ENCODE peak calls at places on chromosomes 12 and 14, in five cellular contexts. R is body of pancreas, W is psoas muscle, H is sigmoid colon, D is fibroblast of lung. E is an unnamed sample. For H3K9me3, the result is how much of the 10 kb centered on the place peaks cover.

GRCh38 chr12:53208877-53209463 is 1.9 kb upstream of the ITGB7 start:
- DNase-seq in R (no peak), H (no peak), D (no peak), W (no peak), E (peak)

GRCh38 chr14:35416108-35416750 is 11.7 kb upstream of the NFKBIA start:
- DNase-seq in R (no peak), D (peak), W (no peak), H (no peak), E (no peak)

GRCh38 chr12:40315375-40315774 is 90.6 kb downstream of the LRRK2 start:
- DNase-seq in H (no peak), R (no peak), D (no peak), W (no peak), E (no peak)

GRCh38 chr12:124508323-124509096 is 58.9 kb downstream of the NCOR2 start:
- DNase-seq in W (peak), H (peak), R (no peak), D (peak), E (no peak)

GRCh38 chr12:9909724-9910123 is 22.4 kb downstream of the CLEC2A start:
- DNase-seq in R (no peak), D (no peak), W (no peak), H (no peak), E (no peak)

GRCh38 chr14:41785696-41786095 is 179.0 kb downstream of the LRFN5 start:
- DNase-seq in R (no peak), D (no peak), W (no peak), H (no peak), E (no peak)

GRCh38 chr14:61891251-61891650 is 129.0 kb downstream of the SNAPC1 start:
- DNase-seq in R (no peak), H (no peak), D (peak), W (no peak), E (no peak)

GRCh38 chr12:85279449-85280137 is 427 bp upstream of the ALX1 start:
- DNase-seq in D (peak), R (no peak), W (no peak), H (peak), E (no peak)

GRCh38 chr12:94614288-94614721 is 36.1 kb downstream of the TMCC3 start:
- DNase-seq in W (no peak), H (no peak), D (peak), R (no peak), E (no peak)

GRCh38 chr12:94879542-94879941 is 124.0 kb downstream of the NDUFA12 start:
- DNase-seq in D (no peak), H (no peak), R (no peak), W (no peak), E (no peak)

GRCh38 chr14:77582511-77582910 is 33.9 kb downstream of the SPTLC2 start:
- DNase-seq in W (no peak), D (no peak), R (no peak), H (no peak), E (no peak)

GRCh38 chr12:80293759-80294158 is 150.3 kb upstream of the PTPRQ start:
- DNase-seq in R (no peak), W (no peak), D (no peak), H (no peak), E (no peak)

GRCh38 chr12:43655586-43655985 is 103.0 kb downstream of the PUS7L start:
- DNase-seq in H (no peak), D (peak), W (no peak), R (no peak), E (no peak)

GRCh38 chr14:36834293-36834692 is 172.6 kb downstream of the PAX9 start:
- DNase-seq in R (no peak), D (no peak), H (no peak), W (no peak), E (no peak)

GRCh38 chr12:21073129-21073528 is 57.9 kb upstream of the SLCO1B1 start:
- DNase-seq in W (no peak), H (no peak), D (peak), R (no peak), E (no peak)

GRCh38 chr12:122788387-122788786 is 14.0 kb downstream of the CCDC62 start:
- DNase-seq in D (peak), W (no peak), H (no peak), R (no peak), E (no peak)

GRCh38 chr12:65741662-65742480 is 82.4 kb upstream of the HMGA2 start:
- DNase-seq in H (no peak), R (peak), W (no peak), D (peak), E (no peak)

GRCh38 chr12:65742481-65742971 is 81.8 kb upstream of the HMGA2 start:
- DNase-seq in H (no peak), R (no peak), D (peak), W (no peak), E (no peak)

GRCh38 chr12:65739606-65740005 is 84.7 kb upstream of the HMGA2 start:
- DNase-seq in W (no peak), D (no peak), H (no peak), R (no peak), E (no peak)

GRCh38 chr12:65740506-65740872 is 83.8 kb upstream of the HMGA2 start:
- DNase-seq in W (no peak), D (peak), R (no peak), H (no peak), E (no peak)

GRCh38 chr12:65740873-65741600 is 83.2 kb upstream of the HMGA2 start:
- DNase-seq in W (peak), H (peak), R (peak), D (peak), E (peak)
- TF ChIP-seq CTCF in W (no peak), H (no peak), R (no peak), D (no peak), E (no peak)

DNA sequence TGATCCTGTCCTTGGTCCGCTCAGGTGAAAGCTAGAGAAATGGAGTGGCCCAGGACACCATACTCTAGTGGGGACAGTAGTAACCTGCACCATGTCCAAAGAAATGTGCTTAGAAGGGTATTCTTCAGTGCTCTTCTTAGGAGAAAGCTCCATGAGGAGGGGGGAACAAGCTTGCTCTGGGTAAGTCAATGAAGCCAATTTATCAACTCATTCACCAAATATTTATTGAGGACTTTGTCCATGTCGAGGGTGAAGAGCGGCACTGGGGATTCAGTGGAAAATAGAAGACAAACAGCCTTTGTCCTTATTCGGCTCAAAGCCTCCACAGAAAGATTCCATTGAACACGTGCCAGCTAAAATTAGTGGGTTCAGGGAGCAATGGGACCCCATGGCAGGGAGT is 677.8 kb downstream of the BCL11B start:
- DNase-seq in D (no peak), H (no peak), R (no peak), W (no peak), E (no peak)
- H3K9me3 ChIP-seq in D (under half), H (under half), R (under half), W (under half), E (under half)

GRCh38 chr12:47438175-47438574 is 267.7 kb downstream of the RPAP3 start:
- DNase-seq in H (no peak), R (no peak), D (no peak), W (no peak), E (no peak)

GRCh38 chr12:47437570-47437969 is 268.3 kb downstream of the RPAP3 start:
- DNase-seq in R (no peak), W (no peak), H (no peak), D (no peak), E (no peak)

GRCh38 chr12:47441490-47441889 is 264.3 kb downstream of the RPAP3 start:
- DNase-seq in H (no peak), W (no peak), D (no peak), R (no peak), E (no peak)

GRCh38 chr12:47442310-47442709 is 263.5 kb downstream of the RPAP3 start:
- DNase-seq in R (no peak), D (no peak), H (no peak), W (no peak), E (no peak)
- TF ChIP-seq CTCF in R (no peak), D (no peak), H (no peak), W (no peak), E (no peak)

GRCh38 chr12:128685903-128686475 is 137.8 kb downstream of the SLC15A4 start:
- DNase-seq in R (no peak), W (no peak), H (no peak), D (no peak), E (no peak)

GRCh38 chr12:128687851-128688250 is 135.9 kb downstream of the SLC15A4 start:
- DNase-seq in H (no peak), W (no peak), D (no peak), R (no peak), E (no peak)

GRCh38 chr12:128684357-128684756 is 139.4 kb downstream of the SLC15A4 start:
- DNase-seq in W (no peak), R (no peak), D (no peak), H (no peak), E (no peak)

GRCh38 chr12:128680555-128680954 is 143.2 kb downstream of the SLC15A4 start:
- DNase-seq in D (no peak), W (no peak), H (no peak), R (no peak), E (no peak)

DNA sequence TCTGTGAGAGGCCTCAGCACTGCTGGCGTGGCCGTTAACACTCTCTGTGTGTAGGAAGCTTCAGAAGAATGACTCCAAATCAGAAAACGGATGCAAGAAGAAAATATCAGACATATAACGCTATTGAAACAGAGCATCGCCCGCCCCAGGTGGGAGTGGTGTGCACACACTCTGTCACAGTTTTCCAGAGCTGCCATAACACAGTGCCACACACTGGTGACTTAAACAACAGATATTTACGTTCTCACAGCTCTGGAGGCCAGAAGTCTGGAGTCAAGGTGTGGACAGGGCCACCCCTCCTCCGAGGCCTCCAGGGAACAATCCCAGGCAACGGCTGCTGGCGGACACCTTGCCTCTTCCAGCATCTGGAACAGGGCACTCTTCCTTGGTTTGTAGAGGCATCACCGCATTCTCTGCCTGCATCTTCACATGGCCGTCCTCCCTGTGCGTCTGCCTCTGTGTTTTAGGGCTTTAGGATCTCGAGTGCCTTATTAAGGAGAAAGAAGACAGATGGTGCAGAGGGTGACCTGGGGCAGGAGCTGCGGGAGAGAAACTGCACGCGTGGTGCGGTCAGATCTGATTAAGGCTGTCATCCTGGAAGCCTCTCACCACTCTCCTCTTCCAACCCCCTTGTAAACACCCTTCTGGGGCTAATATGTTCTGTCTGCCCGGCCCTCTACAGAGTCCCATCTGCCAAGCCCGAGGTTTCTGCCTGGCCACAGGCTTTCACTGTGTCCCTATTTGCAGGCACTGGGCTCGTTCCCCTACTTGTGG is 141.0 kb downstream of the SLC15A4 start:
- DNase-seq in H (no peak), R (no peak), W (no peak), D (no peak), E (no peak)
- H3K9me3 ChIP-seq in H (under half), R (under half), W (under half), D (under half), E (under half)

DNA sequence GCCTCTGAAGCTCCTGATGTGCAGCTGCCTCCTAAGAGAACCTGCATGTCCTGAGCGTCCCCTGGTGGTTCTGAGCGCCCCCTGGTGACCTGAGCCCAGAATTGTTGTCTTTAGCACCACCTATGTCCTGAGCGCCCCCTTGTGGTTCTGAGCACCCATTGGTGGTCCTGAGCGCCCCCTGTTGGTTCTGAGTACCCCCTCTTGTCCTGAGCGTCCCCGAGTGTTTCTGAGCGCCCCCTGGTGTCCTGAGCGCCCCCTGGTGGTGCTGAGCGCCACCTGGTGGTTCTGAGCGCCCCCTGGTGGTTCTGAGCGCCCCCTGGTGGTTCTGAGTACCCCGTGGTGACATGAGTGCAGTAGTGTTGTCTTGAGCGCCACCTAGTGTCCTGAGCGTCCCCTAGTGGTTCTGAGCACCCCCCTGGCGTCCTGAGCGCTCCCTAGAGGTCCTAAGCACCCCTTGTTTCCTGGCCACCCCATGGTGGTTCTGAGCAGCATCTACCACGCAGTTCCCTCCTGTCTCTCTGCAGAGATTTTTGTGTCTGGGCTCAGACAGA is 782.5 kb downstream of the TMEM121 start:
- DNase-seq in D (no peak), W (no peak), H (no peak), R (peak), E (peak)
- TF ChIP-seq CTCF in D (peak), W (no peak), H (no peak), R (peak), E (peak)

DNA sequence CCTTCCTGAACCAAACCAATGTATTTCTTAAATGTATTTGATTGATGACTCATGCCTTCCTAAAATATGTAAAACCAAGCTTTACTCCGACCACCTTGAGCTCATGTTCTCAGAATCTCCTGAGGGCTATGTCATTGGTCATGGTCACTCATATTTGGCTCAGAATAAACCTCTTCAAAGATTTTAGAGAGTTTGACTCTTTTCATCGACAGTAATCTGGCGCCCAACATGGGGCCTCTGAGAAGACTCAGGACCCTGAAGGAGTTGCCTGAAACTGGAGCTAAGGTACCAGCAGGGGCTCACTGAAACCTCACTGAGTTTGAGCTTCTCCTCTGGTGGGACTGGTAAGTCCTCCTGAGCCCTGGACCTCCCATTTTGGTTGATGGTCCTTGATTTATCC is 17.2 kb upstream of the PSMC1 start:
- DNase-seq in H (no peak), R (no peak), W (no peak), D (peak), E (no peak)
- H3K9me3 ChIP-seq in H (under half), R (under half), W (under half), D (under half), E (half or more)

GRCh38 chr12:23482571-23482970 is 466.9 kb downstream of the SOX5 start:
- DNase-seq in D (no peak), H (no peak), R (no peak), W (no peak), E (no peak)
- TF ChIP-seq CTCF in D (no peak), H (no peak), R (no peak), W (no peak), E (no peak)

GRCh38 chr12:57613427-57614109 is 2.3 kb downstream of the ARHGEF25 start:
- DNase-seq in R (no peak), W (peak), D (no peak), H (peak), E (no peak)
- H3K9me3 ChIP-seq in R (under half), W (under half), D (under half), H (under half), E (under half)

DNA sequence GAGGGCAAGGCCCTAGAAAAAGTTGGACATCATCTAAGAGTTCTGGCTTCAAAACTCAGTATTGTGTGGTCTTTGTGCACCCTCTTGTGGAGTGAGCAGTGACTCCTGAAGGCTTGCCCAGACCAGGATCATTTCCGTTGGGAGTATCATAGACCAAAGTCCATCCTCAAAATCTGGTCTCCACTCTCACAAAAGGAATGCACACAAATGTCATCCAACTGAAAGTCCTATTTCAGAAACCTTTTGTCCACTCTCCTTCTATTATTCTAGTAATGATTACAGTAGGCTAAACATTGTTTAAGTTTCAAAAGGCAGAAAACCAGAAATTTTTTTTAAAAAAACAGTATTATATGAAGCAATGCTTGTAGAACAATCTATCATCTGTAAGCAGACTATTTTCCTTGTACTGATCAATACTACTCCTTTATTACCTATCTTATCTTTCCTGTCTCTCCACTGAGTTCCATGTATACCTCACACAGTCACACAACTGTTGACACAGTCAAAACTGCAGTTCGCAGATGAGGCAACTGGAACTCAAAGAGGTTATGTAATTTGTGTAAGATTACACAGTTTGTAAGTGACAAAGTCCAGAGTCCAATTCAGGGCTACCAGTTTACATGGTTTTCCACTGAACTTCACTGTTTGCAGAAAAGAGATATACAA is 41.4 kb downstream of the COX16 start:
- DNase-seq in H (no peak), W (no peak), R (peak), D (peak), E (no peak)
- TF ChIP-seq CTCF in H (no peak), W (peak), R (peak), D (peak), E (no peak)

DNA sequence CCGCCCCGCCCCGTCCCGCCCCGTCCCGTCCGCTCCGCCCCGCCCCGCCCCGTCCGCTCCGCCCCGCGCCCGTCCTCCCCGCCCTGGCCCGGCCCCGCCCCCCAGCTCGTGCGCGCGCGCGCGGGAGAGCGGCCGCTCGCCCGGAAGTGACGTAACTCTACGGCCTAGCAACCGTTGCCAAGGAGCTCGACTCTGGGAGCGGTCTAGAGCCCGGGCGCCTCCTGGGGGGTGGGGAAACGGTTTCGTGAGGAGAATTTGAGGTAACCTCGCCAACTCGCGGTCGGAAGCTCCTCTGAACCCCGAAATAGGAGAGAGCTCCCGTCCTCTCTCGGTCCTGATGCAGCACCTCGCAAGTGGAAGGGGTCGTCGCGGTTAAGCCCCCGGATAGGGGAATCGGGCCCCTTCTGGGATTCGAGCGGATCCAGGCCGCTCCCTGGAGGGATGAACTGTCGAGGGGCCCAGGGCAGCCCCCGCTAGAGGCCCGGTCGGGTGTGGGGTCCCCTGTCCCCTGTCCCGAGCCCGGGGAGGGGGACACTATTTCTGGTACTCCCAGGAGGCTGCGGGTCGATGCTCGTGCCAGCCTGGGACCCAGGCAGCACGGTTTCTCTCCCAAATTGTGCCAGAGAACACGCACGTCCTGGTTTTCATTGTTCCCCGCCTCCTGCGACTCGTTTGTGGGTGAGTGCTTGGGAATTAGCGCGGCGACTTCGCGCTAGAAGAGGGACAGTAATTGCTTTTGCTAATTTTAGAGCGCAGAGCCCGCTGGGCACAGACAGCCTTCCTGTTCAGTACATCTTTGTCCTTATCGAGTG is at the start of gene IFT81:
- DNase-seq in H (peak), D (peak), W (peak), R (peak), E (peak)
- H3K9me3 ChIP-seq in H (under half), D (under half), W (under half), R (under half), E (under half)